ENCODE peak calls at places on chromosomes 7 and 10, in four cellular contexts. H, C, Y and I are unnamed samples.

GRCh38 chr10:62779487-62780248 is 24.9 kb upstream of the ADO start:
- DNase-seq in H (peak; percentile 62), C (peak; percentile 18), Y (peak; percentile 74), I (peak; percentile 11)

GRCh38 chr10:5840314-5841307 is 27.4 kb upstream of the GDI2 start:
- DNase-seq in H (no peak), C (no peak), Y (no peak), I (peak; percentile 52)

GRCh38 chr7:31067491-31067890 is 15.4 kb downstream of the ADCYAP1R1 start:
- DNase-seq in H (no peak), C (no peak), Y (no peak), I (no peak)

GRCh38 chr7:22301790-22302189 is 55.2 kb downstream of the RAPGEF5 start:
- DNase-seq in H (no peak), C (no peak), Y (no peak), I (no peak)

GRCh38 chr10:47029181-47029971 is 118.1 kb downstream of the PTPN20 start:
- DNase-seq in H (no peak), C (no peak), Y (no peak), I (no peak)

GRCh38 chr7:130037703-130038102 is 13.5 kb downstream of the ZC3HC1 start:
- DNase-seq in H (no peak), C (no peak), Y (no peak), I (no peak)

GRCh38 chr10:6501931-6502330 is 78.1 kb downstream of the PRKCQ start:
- DNase-seq in H (peak; percentile 82), C (no peak), Y (no peak), I (no peak)

GRCh38 chr10:47076949-47077348 is 165.7 kb downstream of the PTPN20 start:
- DNase-seq in H (no peak), C (peak; percentile 55), Y (peak; percentile 5), I (no peak)

GRCh38 chr7:139720705-139721231 is 57.0 kb downstream of the HIPK2 start:
- DNase-seq in H (no peak), C (peak; percentile 56), Y (no peak), I (peak; percentile 87)

GRCh38 chr7:1703475-1704325 is 33.6 kb downstream of the ELFN1 start:
- DNase-seq in H (no peak), C (no peak), Y (no peak), I (no peak)

GRCh38 chr10:123549761-123550454 is 116.2 kb upstream of the GPR26 start:
- DNase-seq in H (no peak), C (no peak), Y (no peak), I (no peak)

GRCh38 chr10:3401491-3401938 is 228.9 kb upstream of the PITRM1 start:
- DNase-seq in H (peak; percentile 43), C (peak; percentile 80), Y (no peak), I (no peak)

GRCh38 chr7:37369904-37370303 is 78.8 kb downstream of the ELMO1 start:
- DNase-seq in H (no peak), C (no peak), Y (no peak), I (no peak)

GRCh38 chr7:40015790-40016296 is 65.8 kb downstream of the CDK13 start:
- DNase-seq in H (peak; percentile 63), C (peak; percentile 22), Y (no peak), I (no peak)

GRCh38 chr7:28818996-28819395 is 139.1 kb downstream of the TRIL start:
- DNase-seq in H (no peak), C (no peak), Y (no peak), I (no peak)

GRCh38 chr10:113329121-113329596 is 223.7 kb upstream of the HABP2 start:
- DNase-seq in H (peak; percentile 67), C (peak; percentile 82), Y (no peak), I (peak; percentile 38)

GRCh38 chr7:135510603-135511183 is 791 bp upstream of the CNOT4 start:
- DNase-seq in H (peak; percentile 33), C (peak; percentile 16), Y (no peak), I (no peak)

GRCh38 chr7:25263292-25263691 is 35.0 kb upstream of the NPVF start:
- DNase-seq in H (peak; percentile 37), C (no peak), Y (no peak), I (no peak)

GRCh38 chr7:158824028-158824427 is 5.3 kb downstream of the ESYT2 start:
- DNase-seq in H (no peak), C (no peak), Y (no peak), I (no peak)

GRCh38 chr10:124647421-124648130 is 96.6 kb downstream of the FAM53B start:
- DNase-seq in H (no peak), C (peak; percentile 60), Y (peak; percentile 49), I (no peak)

GRCh38 chr10:69647101-69647500 is 17.1 kb downstream of the FAM241B start:
- DNase-seq in H (no peak), C (no peak), Y (no peak), I (no peak)

GRCh38 chr10:122861724-122862161 is 16.1 kb upstream of the CUZD1 start:
- DNase-seq in H (peak; percentile 58), C (peak; percentile 79), Y (no peak), I (peak; percentile 22)

GRCh38 chr7:102891693-102892261 is 21.0 kb upstream of the LRRC17 start:
- DNase-seq in H (peak; percentile 94), C (peak; percentile 87), Y (no peak), I (peak; percentile 60)

GRCh38 chr10:73956476-73957338 is 41.2 kb upstream of the VCL start:
- DNase-seq in H (peak; percentile 58), C (peak; percentile 48), Y (peak; percentile 4), I (no peak)

GRCh38 chr10:114940735-114941134 is 2.7 kb downstream of the TRUB1 start:
- DNase-seq in H (peak; percentile 55), C (peak; percentile 61), Y (no peak), I (no peak)

GRCh38 chr10:3122034-3122433 is 50.5 kb downstream of the PITRM1 start:
- DNase-seq in H (no peak), C (no peak), Y (no peak), I (no peak)